ENCODE peak calls at places on chromosome 21, in eight cellular contexts. One of them, this sample, is unnamed.

GRCh38 chr21:36751383-36751782 is 52.5 kb downstream of the SIM2 start:
- DNase-seq in adrenal gland: no peak
- DNase-seq in right lobe of liver: no peak
- DNase-seq in tibial nerve: no peak
- DNase-seq in prostate gland: no peak
- DNase-seq in testis: no peak
- DNase-seq in HCT116: no peak
- DNase-seq in ovary: no peak
- DNase-seq in this sample: no peak

GRCh38 chr21:27513016-27513415 is 546.1 kb upstream of the ADAMTS5 start:
- DNase-seq in adrenal gland: no peak
- DNase-seq in right lobe of liver: no peak
- DNase-seq in tibial nerve: no peak
- DNase-seq in prostate gland: no peak
- DNase-seq in testis: no peak
- DNase-seq in HCT116: no peak
- DNase-seq in ovary: no peak
- DNase-seq in this sample: no peak

GRCh38 chr21:29187939-29188338 is 57.5 kb downstream of the MAP3K7CL start:
- DNase-seq in adrenal gland: peak
- DNase-seq in right lobe of liver: peak
- DNase-seq in tibial nerve: no peak
- DNase-seq in prostate gland: peak
- DNase-seq in testis: no peak
- DNase-seq in HCT116: peak
- DNase-seq in ovary: peak
- DNase-seq in this sample: no peak

GRCh38 chr21:19268634-19269138 is 865.1 kb upstream of the TMPRSS15 start:
- DNase-seq in adrenal gland: no peak
- DNase-seq in right lobe of liver: no peak
- DNase-seq in tibial nerve: no peak
- DNase-seq in prostate gland: no peak
- DNase-seq in testis: no peak
- DNase-seq in HCT116: no peak
- DNase-seq in ovary: no peak
- DNase-seq in this sample: no peak

GRCh38 chr21:28758883-28759242 is 233.8 kb downstream of the LTN1 start:
- DNase-seq in adrenal gland: no peak
- DNase-seq in right lobe of liver: no peak
- DNase-seq in tibial nerve: no peak
- DNase-seq in prostate gland: no peak
- DNase-seq in testis: no peak
- DNase-seq in HCT116: no peak
- DNase-seq in ovary: no peak
- DNase-seq in this sample: no peak

GRCh38 chr21:28856588-28857250 is 136.0 kb downstream of the LTN1 start:
- DNase-seq in adrenal gland: no peak
- DNase-seq in right lobe of liver: no peak
- DNase-seq in tibial nerve: no peak
- DNase-seq in prostate gland: no peak
- DNase-seq in testis: no peak
- DNase-seq in HCT116: no peak
- DNase-seq in ovary: no peak
- DNase-seq in this sample: no peak

GRCh38 chr21:35616090-35616489 is 444.2 kb downstream of the SETD4 start:
- DNase-seq in adrenal gland: no peak
- DNase-seq in right lobe of liver: no peak
- DNase-seq in tibial nerve: peak
- DNase-seq in prostate gland: no peak
- DNase-seq in testis: no peak
- DNase-seq in HCT116: peak
- DNase-seq in ovary: no peak
- DNase-seq in this sample: no peak

GRCh38 chr21:25691931-25692330 is 42.8 kb downstream of the ATP5PF start:
- DNase-seq in adrenal gland: no peak
- DNase-seq in right lobe of liver: no peak
- DNase-seq in tibial nerve: no peak
- DNase-seq in prostate gland: no peak
- DNase-seq in testis: no peak
- DNase-seq in HCT116: no peak
- DNase-seq in ovary: no peak
- DNase-seq in this sample: no peak

GRCh38 chr21:32350211-32350980 is 42.4 kb downstream of the URB1 start:
- DNase-seq in adrenal gland: no peak
- DNase-seq in right lobe of liver: no peak
- DNase-seq in tibial nerve: no peak
- DNase-seq in prostate gland: no peak
- DNase-seq in testis: no peak
- DNase-seq in HCT116: no peak
- DNase-seq in ovary: no peak
- DNase-seq in this sample: no peak

GRCh38 chr21:16589046-16589445 is 859.3 kb downstream of the USP25 start:
- DNase-seq in adrenal gland: no peak
- DNase-seq in right lobe of liver: no peak
- DNase-seq in tibial nerve: no peak
- DNase-seq in prostate gland: no peak
- DNase-seq in testis: no peak
- DNase-seq in HCT116: no peak
- DNase-seq in ovary: no peak
- DNase-seq in this sample: no peak

GRCh38 chr21:25094695-25095094 is 512.6 kb downstream of the MRPL39 start:
- DNase-seq in adrenal gland: no peak
- DNase-seq in right lobe of liver: no peak
- DNase-seq in tibial nerve: no peak
- DNase-seq in prostate gland: no peak
- DNase-seq in testis: no peak
- DNase-seq in HCT116: no peak
- DNase-seq in ovary: no peak
- DNase-seq in this sample: no peak

GRCh38 chr21:33403786-33404571 is 766 bp downstream of the IFNGR2 start:
- DNase-seq in adrenal gland: peak
- DNase-seq in right lobe of liver: peak
- DNase-seq in tibial nerve: peak
- DNase-seq in prostate gland: peak
- DNase-seq in testis: peak
- DNase-seq in HCT116: no peak
- DNase-seq in ovary: peak
- DNase-seq in this sample: peak

GRCh38 chr21:16196521-16197208 is 466.9 kb downstream of the USP25 start:
- DNase-seq in adrenal gland: no peak
- DNase-seq in right lobe of liver: no peak
- DNase-seq in tibial nerve: no peak
- DNase-seq in prostate gland: no peak
- DNase-seq in testis: no peak
- DNase-seq in HCT116: no peak
- DNase-seq in ovary: no peak
- DNase-seq in this sample: no peak

GRCh38 chr21:28675265-28676041 is 317.2 kb downstream of the LTN1 start:
- DNase-seq in adrenal gland: no peak
- DNase-seq in right lobe of liver: no peak
- DNase-seq in tibial nerve: no peak
- DNase-seq in prostate gland: no peak
- DNase-seq in testis: no peak
- DNase-seq in HCT116: no peak
- DNase-seq in ovary: no peak
- DNase-seq in this sample: no peak

GRCh38 chr21:14740692-14741091 is 194.6 kb upstream of the SAMSN1 start:
- DNase-seq in adrenal gland: no peak
- DNase-seq in right lobe of liver: no peak
- DNase-seq in tibial nerve: no peak
- DNase-seq in prostate gland: no peak
- DNase-seq in testis: no peak
- DNase-seq in HCT116: no peak
- DNase-seq in ovary: no peak
- DNase-seq in this sample: no peak

GRCh38 chr21:38383411-38384245 is 114.6 kb downstream of the ERG start:
- DNase-seq in adrenal gland: no peak
- DNase-seq in right lobe of liver: peak
- DNase-seq in tibial nerve: no peak
- DNase-seq in prostate gland: no peak
- DNase-seq in testis: no peak
- DNase-seq in HCT116: no peak
- DNase-seq in ovary: no peak
- DNase-seq in this sample: peak

GRCh38 chr21:38384675-38385074 is 113.6 kb downstream of the ERG start:
- DNase-seq in adrenal gland: no peak
- DNase-seq in right lobe of liver: no peak
- DNase-seq in tibial nerve: no peak
- DNase-seq in prostate gland: no peak
- DNase-seq in testis: no peak
- DNase-seq in HCT116: no peak
- DNase-seq in ovary: no peak
- DNase-seq in this sample: peak

GRCh38 chr21:38386967-38387366 is 111.3 kb downstream of the ERG start:
- DNase-seq in adrenal gland: no peak
- DNase-seq in right lobe of liver: no peak
- DNase-seq in tibial nerve: no peak
- DNase-seq in prostate gland: no peak
- DNase-seq in testis: no peak
- DNase-seq in HCT116: no peak
- DNase-seq in ovary: no peak
- DNase-seq in this sample: peak

GRCh38 chr21:38380391-38381137 is 117.7 kb downstream of the ERG start:
- DNase-seq in adrenal gland: no peak
- DNase-seq in right lobe of liver: no peak
- DNase-seq in tibial nerve: no peak
- DNase-seq in prostate gland: no peak
- DNase-seq in testis: no peak
- DNase-seq in HCT116: no peak
- DNase-seq in ovary: no peak
- DNase-seq in this sample: no peak

DNA sequence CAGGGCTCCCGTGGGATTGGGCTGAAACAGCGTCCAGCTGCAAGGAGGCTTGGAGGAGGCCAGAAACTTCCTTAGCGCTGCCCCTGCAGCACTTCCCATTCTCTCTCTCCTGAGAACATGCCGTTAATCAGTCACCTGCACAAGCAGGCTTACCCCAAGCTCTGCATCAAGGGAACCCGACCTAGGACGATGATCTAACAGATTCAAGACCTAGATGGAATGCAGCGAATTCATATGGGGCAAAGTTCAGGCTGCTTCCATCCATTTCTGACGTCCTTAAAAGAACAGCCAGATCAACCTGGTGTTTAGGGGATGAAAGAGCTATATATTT is 114.1 kb downstream of the ERG start:
- DNase-seq in adrenal gland: no peak
- DNase-seq in right lobe of liver: no peak
- DNase-seq in tibial nerve: no peak
- DNase-seq in prostate gland: no peak
- DNase-seq in testis: no peak
- DNase-seq in HCT116: no peak
- DNase-seq in ovary: no peak
- DNase-seq in this sample: peak
- H3K4me3 ChIP-seq in adrenal gland: no peak
- H3K4me3 ChIP-seq in right lobe of liver: no peak
- H3K4me3 ChIP-seq in tibial nerve: no peak
- H3K4me3 ChIP-seq in prostate gland: no peak
- H3K4me3 ChIP-seq in testis: no peak
- H3K4me3 ChIP-seq in HCT116: no peak
- H3K4me3 ChIP-seq in ovary: no peak
- H3K4me3 ChIP-seq in this sample: no peak

DNA sequence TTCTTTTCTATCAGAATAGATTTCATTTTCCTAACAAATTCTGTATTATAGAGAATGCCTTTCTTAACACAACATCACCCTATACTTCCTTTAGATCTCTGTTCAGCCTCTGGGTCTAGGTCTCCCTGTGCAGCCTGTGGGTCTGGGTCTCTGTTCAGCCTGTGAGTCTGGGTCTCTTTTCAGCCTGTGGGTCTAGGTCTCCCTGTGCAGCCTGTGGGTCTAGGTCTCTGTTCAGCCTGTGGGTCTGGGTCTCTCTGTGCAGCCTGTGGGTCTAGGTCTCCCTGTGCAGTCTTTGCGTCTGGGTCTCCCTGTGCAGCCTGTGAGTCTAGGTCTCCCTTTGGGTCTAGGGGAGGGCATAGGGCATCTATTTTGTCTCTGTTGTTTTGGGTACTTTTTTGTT is 59.6 kb upstream of the DIP2A start:
- DNase-seq in adrenal gland: no peak
- DNase-seq in right lobe of liver: no peak
- DNase-seq in tibial nerve: no peak
- DNase-seq in prostate gland: no peak
- DNase-seq in testis: no peak
- DNase-seq in HCT116: no peak
- DNase-seq in ovary: no peak
- DNase-seq in this sample: no peak
- TF ChIP-seq POLR2A in adrenal gland: no peak
- TF ChIP-seq POLR2A in right lobe of liver: no peak
- TF ChIP-seq POLR2A in tibial nerve: no peak
- TF ChIP-seq POLR2A in prostate gland: no peak
- TF ChIP-seq POLR2A in testis: no peak
- TF ChIP-seq POLR2A in HCT116: no peak
- TF ChIP-seq POLR2A in ovary: no peak
- TF ChIP-seq POLR2A in this sample: no peak

GRCh38 chr21:42515708-42516502 is 2.3 kb downstream of the SLC37A1 start:
- DNase-seq in adrenal gland: no peak
- DNase-seq in right lobe of liver: no peak
- DNase-seq in tibial nerve: no peak
- DNase-seq in prostate gland: peak
- DNase-seq in testis: no peak
- DNase-seq in HCT116: peak
- DNase-seq in ovary: no peak
- DNase-seq in this sample: no peak
- H3K4me3 ChIP-seq in adrenal gland: no peak
- H3K4me3 ChIP-seq in right lobe of liver: no peak
- H3K4me3 ChIP-seq in tibial nerve: no peak
- H3K4me3 ChIP-seq in prostate gland: no peak
- H3K4me3 ChIP-seq in testis: no peak
- H3K4me3 ChIP-seq in HCT116: peak
- H3K4me3 ChIP-seq in ovary: no peak
- H3K4me3 ChIP-seq in this sample: no peak

DNA sequence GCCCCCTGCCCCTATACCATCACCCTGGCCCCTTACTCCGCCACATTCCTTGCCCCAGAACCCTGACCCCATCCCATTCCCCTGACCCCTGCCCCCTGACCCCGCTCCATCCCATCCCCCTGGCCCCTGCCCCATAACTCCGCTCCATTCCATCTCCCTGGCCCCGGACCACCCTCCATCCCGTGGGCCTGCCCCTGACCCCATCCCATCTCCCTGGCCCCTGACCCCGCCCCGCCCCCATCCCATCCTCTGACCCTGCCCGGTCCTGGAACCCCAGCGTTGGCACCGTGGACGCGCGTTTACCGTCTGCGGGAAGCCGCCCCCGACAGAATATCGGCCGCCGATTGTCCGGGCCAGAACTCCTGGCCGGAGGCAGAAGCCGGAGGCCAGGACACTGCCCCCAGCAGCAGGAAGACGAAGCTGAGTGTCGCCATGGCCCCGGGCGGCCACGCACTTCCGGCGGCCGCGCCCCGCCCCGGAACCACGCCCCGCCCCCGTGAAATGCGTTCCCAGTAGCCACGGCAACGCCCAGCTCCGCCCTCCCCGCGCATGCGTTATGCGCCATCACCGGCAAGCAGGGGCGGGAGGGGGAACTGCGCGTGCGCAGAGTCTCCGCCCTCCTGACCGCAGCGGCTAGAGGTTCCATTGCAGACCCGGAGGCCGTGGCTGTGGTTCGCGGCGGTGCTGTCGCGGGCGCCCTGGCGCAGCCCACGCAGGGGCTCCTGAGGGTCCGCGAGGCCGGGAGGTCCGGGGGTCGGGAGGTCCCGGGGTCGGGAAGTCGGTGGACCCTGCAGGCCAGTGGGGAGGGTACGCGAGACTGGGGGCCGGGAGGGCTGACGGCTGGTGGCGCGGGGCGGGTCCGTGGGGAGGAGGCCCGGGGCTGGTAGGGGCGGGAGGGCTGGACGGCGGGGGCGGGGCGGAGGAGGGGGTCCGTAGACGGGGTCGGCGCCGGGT is at the start of gene POFUT2:
- DNase-seq in adrenal gland: peak
- DNase-seq in right lobe of liver: peak
- DNase-seq in tibial nerve: peak
- DNase-seq in prostate gland: peak
- DNase-seq in testis: peak
- DNase-seq in HCT116: peak
- DNase-seq in ovary: peak
- DNase-seq in this sample: peak
- TF ChIP-seq POLR2A in adrenal gland: peak
- TF ChIP-seq POLR2A in right lobe of liver: peak
- TF ChIP-seq POLR2A in tibial nerve: peak
- TF ChIP-seq POLR2A in prostate gland: peak
- TF ChIP-seq POLR2A in testis: peak
- TF ChIP-seq POLR2A in HCT116: peak
- TF ChIP-seq POLR2A in ovary: peak
- TF ChIP-seq POLR2A in this sample: no peak

This sample was measured in esophagus muscularis mucosa.